ENCODE peak calls at places on chromosomes 2 and 18, in five cellular contexts. One of them, this sample, is unnamed. For H3K27me3, the result is how much of the 10 kb centered on the place peaks cover.

GRCh38 chr2:195319112-195319460 is 337.9 kb upstream of the SLC39A10 start:
- DNase-seq in colonic mucosa: no peak
- DNase-seq in K562: no peak
- DNase-seq in adipocyte: peak
- DNase-seq in RWPE2: peak
- DNase-seq in this sample: no peak

GRCh38 chr2:99431587-99432275 is 58.1 kb downstream of the REV1 start:
- DNase-seq in K562: no peak
- DNase-seq in RWPE2: no peak
- DNase-seq in adipocyte: peak
- DNase-seq in colonic mucosa: no peak
- DNase-seq in this sample: no peak

GRCh38 chr2:16075045-16076012 is 135.0 kb downstream of the MYCN start:
- DNase-seq in K562: no peak
- DNase-seq in RWPE2: no peak
- DNase-seq in adipocyte: no peak
- DNase-seq in colonic mucosa: no peak
- DNase-seq in this sample: no peak

GRCh38 chr2:209787416-209787815 is 15.8 kb downstream of the UNC80 start:
- DNase-seq in colonic mucosa: no peak
- DNase-seq in K562: no peak
- DNase-seq in adipocyte: no peak
- DNase-seq in RWPE2: no peak
- DNase-seq in this sample: no peak

GRCh38 chr2:46502291-46502690 is 22.9 kb downstream of the TMEM247 start:
- DNase-seq in adipocyte: no peak
- DNase-seq in K562: no peak
- DNase-seq in colonic mucosa: no peak
- DNase-seq in RWPE2: no peak
- DNase-seq in this sample: no peak

GRCh38 chr2:64807417-64807816 is 153.7 kb upstream of the SERTAD2 start:
- DNase-seq in adipocyte: peak
- DNase-seq in colonic mucosa: no peak
- DNase-seq in RWPE2: peak
- DNase-seq in K562: peak
- DNase-seq in this sample: peak

GRCh38 chr2:96895709-96896651 is 26.1 kb upstream of the SEMA4C start:
- DNase-seq in RWPE2: no peak
- DNase-seq in K562: no peak
- DNase-seq in adipocyte: no peak
- DNase-seq in colonic mucosa: peak
- DNase-seq in this sample: no peak

GRCh38 chr2:20884829-20885228 is 61.9 kb upstream of the LDAH start:
- DNase-seq in K562: no peak
- DNase-seq in RWPE2: no peak
- DNase-seq in adipocyte: no peak
- DNase-seq in colonic mucosa: no peak
- DNase-seq in this sample: no peak

GRCh38 chr2:205585451-205586045 is 96.8 kb upstream of the NRP2 start:
- DNase-seq in adipocyte: no peak
- DNase-seq in RWPE2: no peak
- DNase-seq in colonic mucosa: no peak
- DNase-seq in K562: no peak
- DNase-seq in this sample: no peak

GRCh38 chr2:96321230-96322103 is 3.6 kb upstream of the ITPRIPL1 start:
- DNase-seq in RWPE2: no peak
- DNase-seq in colonic mucosa: peak
- DNase-seq in K562: peak
- DNase-seq in adipocyte: peak
- DNase-seq in this sample: no peak

GRCh38 chr2:10265328-10266132 is 37.2 kb upstream of the HPCAL1 start:
- DNase-seq in adipocyte: peak
- DNase-seq in colonic mucosa: no peak
- DNase-seq in RWPE2: peak
- DNase-seq in K562: no peak
- DNase-seq in this sample: no peak

GRCh38 chr2:197079832-197080555 is 153.5 kb upstream of the PGAP1 start:
- DNase-seq in colonic mucosa: no peak
- DNase-seq in K562: no peak
- DNase-seq in adipocyte: no peak
- DNase-seq in RWPE2: no peak
- DNase-seq in this sample: no peak

GRCh38 chr2:21010813-21011439 is 32.9 kb downstream of the APOB start:
- DNase-seq in adipocyte: no peak
- DNase-seq in RWPE2: no peak
- DNase-seq in colonic mucosa: no peak
- DNase-seq in K562: no peak
- DNase-seq in this sample: no peak

GRCh38 chr2:42072349-42073118 is 24.7 kb downstream of the PKDCC start:
- DNase-seq in K562: no peak
- DNase-seq in adipocyte: no peak
- DNase-seq in colonic mucosa: peak
- DNase-seq in RWPE2: no peak
- DNase-seq in this sample: no peak

GRCh38 chr2:184053326-184053725 is 545.0 kb upstream of the ZNF804A start:
- DNase-seq in colonic mucosa: peak
- DNase-seq in K562: no peak
- DNase-seq in adipocyte: no peak
- DNase-seq in RWPE2: no peak
- DNase-seq in this sample: no peak

GRCh38 chr2:240647503-240648154 is 22.3 kb downstream of the GPR35 start:
- DNase-seq in adipocyte: no peak
- DNase-seq in K562: no peak
- DNase-seq in RWPE2: no peak
- DNase-seq in colonic mucosa: no peak
- DNase-seq in this sample: no peak

GRCh38 chr18:23805898-23806297 is 116.6 kb downstream of the LAMA3 start:
- DNase-seq in RWPE2: no peak
- DNase-seq in K562: no peak
- DNase-seq in colonic mucosa: no peak
- DNase-seq in adipocyte: peak
- DNase-seq in this sample: no peak

GRCh38 chr2:203783496-203784203 is 77.2 kb downstream of the CD28 start:
- DNase-seq in colonic mucosa: no peak
- DNase-seq in K562: no peak
- DNase-seq in adipocyte: peak
- DNase-seq in RWPE2: no peak
- DNase-seq in this sample: peak

GRCh38 chr2:178870703-178871102 is 63.5 kb upstream of the TTN start:
- DNase-seq in RWPE2: peak
- DNase-seq in K562: no peak
- DNase-seq in adipocyte: no peak
- DNase-seq in colonic mucosa: no peak
- DNase-seq in this sample: no peak

GRCh38 chr2:109481196-109481555 is 132.6 kb downstream of the SEPTIN10 start:
- DNase-seq in colonic mucosa: peak
- DNase-seq in adipocyte: no peak
- DNase-seq in K562: no peak
- DNase-seq in RWPE2: no peak
- DNase-seq in this sample: no peak

GRCh38 chr2:216897561-216898203 is 37.8 kb upstream of the TNP1 start:
- DNase-seq in adipocyte: no peak
- DNase-seq in K562: no peak
- DNase-seq in RWPE2: no peak
- DNase-seq in colonic mucosa: no peak
- DNase-seq in this sample: no peak

GRCh38 chr2:226581661-226582060 is 218.0 kb downstream of the IRS1 start:
- DNase-seq in colonic mucosa: no peak
- DNase-seq in K562: no peak
- DNase-seq in RWPE2: no peak
- DNase-seq in adipocyte: no peak
- DNase-seq in this sample: no peak

GRCh38 chr2:120381661-120382060 is 35.7 kb downstream of the INHBB start:
- DNase-seq in K562: no peak
- DNase-seq in colonic mucosa: no peak
- DNase-seq in RWPE2: no peak
- DNase-seq in adipocyte: no peak
- DNase-seq in this sample: no peak

GRCh38 chr18:27419646-27420045 is 234.5 kb upstream of the CHST9 start:
- DNase-seq in RWPE2: no peak
- DNase-seq in colonic mucosa: no peak
- DNase-seq in adipocyte: no peak
- DNase-seq in K562: no peak
- DNase-seq in this sample: no peak

GRCh38 chr2:199485732-199486335 is 28.1 kb upstream of the SATB2 start:
- DNase-seq in RWPE2: no peak
- DNase-seq in adipocyte: peak
- DNase-seq in K562: peak
- DNase-seq in colonic mucosa: peak
- DNase-seq in this sample: no peak

GRCh38 chr2:177161741-177162440 is 50.7 kb upstream of the HNRNPA3 start:
- DNase-seq in RWPE2: no peak
- DNase-seq in K562: peak
- DNase-seq in colonic mucosa: no peak
- DNase-seq in adipocyte: peak
- DNase-seq in this sample: no peak

GRCh38 chr2:63057249-63058148 is 6.9 kb downstream of the OTX1 start:
- DNase-seq in adipocyte: no peak
- DNase-seq in K562: no peak
- DNase-seq in colonic mucosa: no peak
- DNase-seq in RWPE2: no peak
- DNase-seq in this sample: no peak

GRCh38 chr2:63056309-63057065 is 5.9 kb downstream of the OTX1 start:
- DNase-seq in K562: no peak
- DNase-seq in colonic mucosa: peak
- DNase-seq in adipocyte: peak
- DNase-seq in RWPE2: no peak
- DNase-seq in this sample: no peak

GRCh38 chr2:63059434-63060078 is 8.9 kb downstream of the OTX1 start:
- DNase-seq in RWPE2: no peak
- DNase-seq in K562: no peak
- DNase-seq in colonic mucosa: no peak
- DNase-seq in adipocyte: no peak
- DNase-seq in this sample: no peak

GRCh38 chr2:63058742-63059433 is 8.3 kb downstream of the OTX1 start:
- DNase-seq in colonic mucosa: no peak
- DNase-seq in K562: no peak
- DNase-seq in adipocyte: no peak
- DNase-seq in RWPE2: no peak
- DNase-seq in this sample: no peak

GRCh38 chr2:63058149-63058741 is 7.6 kb downstream of the OTX1 start:
- DNase-seq in K562: no peak
- DNase-seq in adipocyte: peak
- DNase-seq in RWPE2: no peak
- DNase-seq in colonic mucosa: no peak
- DNase-seq in this sample: no peak
- H3K27me3 ChIP-seq in K562: under half
- H3K27me3 ChIP-seq in adipocyte: half or more
- H3K27me3 ChIP-seq in RWPE2: under half
- H3K27me3 ChIP-seq in colonic mucosa: half or more
- H3K27me3 ChIP-seq in this sample: half or more

GRCh38 chr2:236257171-236257570 is 7.0 kb downstream of the ASB18 start:
- DNase-seq in RWPE2: no peak
- DNase-seq in colonic mucosa: no peak
- DNase-seq in K562: no peak
- DNase-seq in adipocyte: no peak
- DNase-seq in this sample: no peak

GRCh38 chr2:236259371-236259770 is 4.8 kb downstream of the ASB18 start:
- DNase-seq in K562: no peak
- DNase-seq in adipocyte: no peak
- DNase-seq in RWPE2: no peak
- DNase-seq in colonic mucosa: no peak
- DNase-seq in this sample: no peak

GRCh38 chr2:236254674-236255073 is 9.5 kb downstream of the ASB18 start:
- DNase-seq in colonic mucosa: no peak
- DNase-seq in RWPE2: no peak
- DNase-seq in K562: no peak
- DNase-seq in adipocyte: no peak
- DNase-seq in this sample: no peak

GRCh38 chr2:236256601-236257000 is 7.6 kb downstream of the ASB18 start:
- DNase-seq in RWPE2: no peak
- DNase-seq in K562: no peak
- DNase-seq in adipocyte: no peak
- DNase-seq in colonic mucosa: no peak
- DNase-seq in this sample: no peak

GRCh38 chr2:236257575-236257974 is 6.6 kb downstream of the ASB18 start:
- DNase-seq in RWPE2: no peak
- DNase-seq in colonic mucosa: no peak
- DNase-seq in K562: no peak
- DNase-seq in adipocyte: no peak
- DNase-seq in this sample: no peak
- H3K27me3 ChIP-seq in RWPE2: under half
- H3K27me3 ChIP-seq in colonic mucosa: under half
- H3K27me3 ChIP-seq in K562: under half
- H3K27me3 ChIP-seq in adipocyte: under half
- H3K27me3 ChIP-seq in this sample: under half

GRCh38 chr18:25176516-25177042 is 175.4 kb downstream of the ZNF521 start:
- DNase-seq in colonic mucosa: no peak
- DNase-seq in K562: no peak
- DNase-seq in RWPE2: no peak
- DNase-seq in adipocyte: no peak
- DNase-seq in this sample: no peak

GRCh38 chr18:25181581-25181980 is 170.4 kb downstream of the ZNF521 start:
- DNase-seq in colonic mucosa: no peak
- DNase-seq in adipocyte: no peak
- DNase-seq in K562: no peak
- DNase-seq in RWPE2: no peak
- DNase-seq in this sample: no peak

GRCh38 chr18:25180974-25181373 is 171.0 kb downstream of the ZNF521 start:
- DNase-seq in K562: no peak
- DNase-seq in RWPE2: no peak
- DNase-seq in adipocyte: no peak
- DNase-seq in colonic mucosa: no peak
- DNase-seq in this sample: no peak

GRCh38 chr18:25177631-25178030 is 174.3 kb downstream of the ZNF521 start:
- DNase-seq in K562: no peak
- DNase-seq in adipocyte: no peak
- DNase-seq in RWPE2: no peak
- DNase-seq in colonic mucosa: no peak
- DNase-seq in this sample: no peak

GRCh38 chr18:25181993-25182392 is 170.0 kb downstream of the ZNF521 start:
- DNase-seq in adipocyte: no peak
- DNase-seq in K562: no peak
- DNase-seq in RWPE2: no peak
- DNase-seq in colonic mucosa: no peak
- DNase-seq in this sample: no peak
- H3K27me3 ChIP-seq in adipocyte: under half
- H3K27me3 ChIP-seq in K562: under half
- H3K27me3 ChIP-seq in RWPE2: under half
- H3K27me3 ChIP-seq in colonic mucosa: under half
- H3K27me3 ChIP-seq in this sample: under half

GRCh38 chr18:41378628-41379027 is 576.4 kb upstream of the PIK3C3 start:
- DNase-seq in adipocyte: peak
- DNase-seq in colonic mucosa: no peak
- DNase-seq in K562: no peak
- DNase-seq in RWPE2: no peak
- DNase-seq in this sample: no peak
- H3K27me3 ChIP-seq in adipocyte: under half
- H3K27me3 ChIP-seq in colonic mucosa: under half
- H3K27me3 ChIP-seq in K562: under half
- H3K27me3 ChIP-seq in RWPE2: under half
- H3K27me3 ChIP-seq in this sample: under half

GRCh38 chr2:206627632-206628031 is 14.7 kb upstream of the FAM237A start:
- DNase-seq in adipocyte: no peak
- DNase-seq in RWPE2: no peak
- DNase-seq in colonic mucosa: no peak
- DNase-seq in K562: no peak
- DNase-seq in this sample: no peak
- H3K27me3 ChIP-seq in adipocyte: under half
- H3K27me3 ChIP-seq in RWPE2: under half
- H3K27me3 ChIP-seq in colonic mucosa: under half
- H3K27me3 ChIP-seq in K562: under half
- H3K27me3 ChIP-seq in this sample: under half